ENCODE peak calls at places on chromosomes 1 and 21, in six cellular contexts. P is AG04449, N is MCF 10A, H is astrocyte of the spinal cord, D is fibroblast of lung, S is psoas muscle. C is an unnamed sample.

GRCh38 chr1:118204106-118204505 is 19.1 kb upstream of the SPAG17 start:
- DNase-seq in H (no peak), S (no peak), P (no peak), D (no peak), N (peak), C (no peak)

GRCh38 chr1:21865943-21866628 is 54.0 kb downstream of the LDLRAD2 start:
- DNase-seq in D (no peak), P (no peak), H (no peak), N (no peak), S (peak), C (no peak)

GRCh38 chr21:32771134-32771523 is 426 bp downstream of the PAXBP1 start:
- DNase-seq in P (no peak), H (peak), D (peak), N (peak), S (peak), C (peak)

GRCh38 chr1:192263436-192263835 is 53.4 kb upstream of the RGS21 start:
- DNase-seq in N (peak), H (peak), P (peak), D (peak), S (no peak), C (peak)

GRCh38 chr1:215710340-215710971 is 143.4 kb downstream of the KCTD3 start:
- DNase-seq in N (peak), P (no peak), S (no peak), D (peak), H (peak), C (no peak)

GRCh38 chr1:117284408-117285215 is 73.9 kb upstream of the VTCN1 start:
- DNase-seq in S (no peak), H (peak), P (peak), N (peak), D (peak), C (peak)

GRCh38 chr21:43034098-43034497 is 41.5 kb downstream of the CBS start:
- DNase-seq in N (no peak), H (no peak), P (no peak), D (no peak), S (no peak), C (no peak)

GRCh38 chr1:63366915-63367217 is 561 bp upstream of the ALG6 start:
- DNase-seq in P (no peak), S (no peak), H (no peak), D (no peak), N (no peak), C (no peak)

GRCh38 chr21:36535618-36536241 is 55.8 kb upstream of the CLDN14 start:
- DNase-seq in D (no peak), H (no peak), S (no peak), N (no peak), P (no peak), C (no peak)

GRCh38 chr1:47785561-47786271 is 211.5 kb downstream of the TRABD2B start:
- DNase-seq in D (no peak), H (no peak), P (no peak), N (peak), S (peak), C (no peak)

GRCh38 chr1:3313579-3313955 is 140.9 kb upstream of the ARHGEF16 start:
- DNase-seq in H (peak), D (peak), P (peak), S (peak), N (peak), C (no peak)

GRCh38 chr1:103517380-103518047 is 8.0 kb upstream of the RNPC3 start:
- DNase-seq in N (no peak), H (no peak), S (no peak), D (peak), P (no peak), C (no peak)

GRCh38 chr1:175005085-175005783 is 5.5 kb downstream of the CACYBP start:
- DNase-seq in H (peak), S (no peak), N (no peak), D (no peak), P (no peak), C (no peak)

GRCh38 chr1:73593379-73593778 is 604.6 kb downstream of the LRRIQ3 start:
- DNase-seq in D (peak), S (no peak), P (peak), H (peak), N (peak), C (peak)

GRCh38 chr1:1402081-1402900 is 3.2 kb upstream of the CCNL2 start:
- DNase-seq in D (peak), P (no peak), N (peak), S (peak), H (peak), C (no peak)

GRCh38 chr1:1299686-1300351 is 7.9 kb downstream of the ACAP3 start:
- DNase-seq in N (no peak), S (no peak), P (no peak), D (no peak), H (no peak), C (no peak)

GRCh38 chr1:212415107-212415841 is 588 bp upstream of the PACC1 start:
- DNase-seq in H (no peak), N (no peak), D (no peak), P (no peak), S (no peak), C (no peak)

GRCh38 chr1:150626150-150626549 is 3.3 kb downstream of the ENSA start:
- DNase-seq in H (no peak), N (peak), P (no peak), D (no peak), S (no peak), C (no peak)

GRCh38 chr1:66296901-66297300 is 237.1 kb upstream of the SGIP1 start:
- DNase-seq in N (no peak), D (no peak), P (no peak), H (no peak), S (no peak), C (no peak)

GRCh38 chr1:21261551-21262281 is 28.5 kb downstream of the ECE1 start:
- DNase-seq in P (peak), H (peak), S (peak), D (peak), N (peak), C (peak)

GRCh38 chr1:38433097-38433722 is 386.6 kb upstream of the POU3F1 start:
- DNase-seq in S (no peak), P (no peak), D (no peak), N (no peak), H (no peak), C (no peak)

GRCh38 chr21:35882791-35883240 is 177.5 kb downstream of the SETD4 start:
- DNase-seq in N (no peak), S (peak), H (no peak), D (peak), P (no peak), C (peak)

GRCh38 chr1:10103193-10103592 is 70.4 kb downstream of the UBE4B start:
- DNase-seq in D (no peak), P (no peak), H (no peak), S (no peak), N (no peak), C (no peak)

GRCh38 chr1:39407496-39407888 is 83.9 kb upstream of the BMP8A start:
- DNase-seq in D (no peak), H (no peak), S (no peak), P (no peak), N (no peak), C (no peak)

DNA sequence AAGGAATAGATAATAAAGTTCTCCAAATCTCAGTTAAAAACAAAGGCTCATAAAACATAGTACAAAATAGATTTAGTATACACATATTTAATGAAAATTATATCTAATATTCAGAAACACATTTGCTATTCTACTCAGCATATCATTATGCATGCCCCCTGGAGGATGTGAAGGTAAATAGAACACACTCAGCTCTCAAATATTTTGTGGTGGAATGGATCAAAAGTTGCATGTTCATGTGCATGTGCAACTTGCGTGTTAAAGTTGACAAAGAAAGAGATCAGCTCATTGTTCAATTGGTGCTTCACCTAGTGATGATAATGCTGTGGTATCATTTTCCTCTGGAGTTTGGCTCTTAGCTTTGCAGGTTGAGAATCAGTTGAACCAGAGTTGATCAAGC is 4.9 kb upstream of the ZNF644 start:
- DNase-seq in P (no peak), S (no peak), H (no peak), N (peak), D (peak), C (no peak)
- TF ChIP-seq CTCF in P (peak), S (no peak), H (peak), N (peak), D (peak), C (peak)

GRCh38 chr1:158113759-158114127 is 67.0 kb upstream of the CD1D start:
- DNase-seq in P (no peak), S (no peak), N (no peak), D (no peak), H (no peak), C (no peak)
- TF ChIP-seq CTCF in P (no peak), S (no peak), N (no peak), D (no peak), H (no peak), C (no peak)

GRCh38 chr1:114757455-114758250 is at the start of gene CSDE1:
- DNase-seq in N (peak), P (peak), H (peak), D (peak), S (peak), C (peak)
- TF ChIP-seq CTCF in N (no peak), P (peak), H (peak), D (peak), S (peak), C (peak)

DNA sequence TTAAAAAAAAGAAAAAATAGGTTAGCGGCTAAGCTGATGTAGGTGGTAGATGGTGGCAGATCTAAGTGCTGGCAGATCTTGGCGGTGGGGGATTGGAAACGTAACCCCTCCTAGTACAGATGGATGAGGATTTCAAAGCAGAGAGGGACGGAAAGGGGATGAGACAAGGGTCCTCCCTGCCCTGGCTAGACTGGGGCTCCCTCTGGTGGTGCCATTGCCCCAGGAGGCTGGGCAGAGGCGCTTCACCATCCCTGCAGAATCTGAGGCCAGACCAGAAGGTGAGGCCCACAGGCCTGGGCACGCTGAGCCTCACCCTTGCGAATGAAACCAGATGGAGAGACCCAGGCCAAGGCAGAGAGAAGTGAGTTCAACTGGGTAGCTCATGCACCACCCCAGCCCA is 7.0 kb upstream of the PLEKHA6 start:
- DNase-seq in D (no peak), S (no peak), H (no peak), N (peak), P (no peak), C (no peak)
- TF ChIP-seq CTCF in D (peak), S (peak), H (peak), N (peak), P (peak), C (peak)

DNA sequence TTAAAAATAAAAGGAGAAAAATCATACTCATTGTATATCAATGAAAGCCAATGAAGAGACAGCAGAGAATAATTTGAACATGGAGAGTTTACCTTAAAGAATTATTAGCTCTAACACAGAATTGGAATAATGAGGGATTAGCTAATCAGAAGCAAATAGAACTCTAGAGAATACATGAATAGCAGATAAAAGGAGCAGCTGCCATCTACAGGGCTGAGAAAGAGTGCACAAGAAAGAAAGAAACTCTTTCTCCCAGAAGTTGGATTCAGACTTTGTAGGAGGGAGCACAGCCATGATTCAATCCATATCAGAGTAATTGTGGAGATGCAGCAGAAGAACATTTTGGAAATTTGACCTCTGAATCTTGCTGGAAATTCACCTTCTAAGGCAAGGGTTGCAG is 1171.2 kb downstream of the PLA2G4A start:
- DNase-seq in N (peak), H (no peak), S (no peak), P (no peak), D (peak), C (no peak)
- TF ChIP-seq CTCF in N (peak), H (peak), S (no peak), P (no peak), D (no peak), C (no peak)

DNA sequence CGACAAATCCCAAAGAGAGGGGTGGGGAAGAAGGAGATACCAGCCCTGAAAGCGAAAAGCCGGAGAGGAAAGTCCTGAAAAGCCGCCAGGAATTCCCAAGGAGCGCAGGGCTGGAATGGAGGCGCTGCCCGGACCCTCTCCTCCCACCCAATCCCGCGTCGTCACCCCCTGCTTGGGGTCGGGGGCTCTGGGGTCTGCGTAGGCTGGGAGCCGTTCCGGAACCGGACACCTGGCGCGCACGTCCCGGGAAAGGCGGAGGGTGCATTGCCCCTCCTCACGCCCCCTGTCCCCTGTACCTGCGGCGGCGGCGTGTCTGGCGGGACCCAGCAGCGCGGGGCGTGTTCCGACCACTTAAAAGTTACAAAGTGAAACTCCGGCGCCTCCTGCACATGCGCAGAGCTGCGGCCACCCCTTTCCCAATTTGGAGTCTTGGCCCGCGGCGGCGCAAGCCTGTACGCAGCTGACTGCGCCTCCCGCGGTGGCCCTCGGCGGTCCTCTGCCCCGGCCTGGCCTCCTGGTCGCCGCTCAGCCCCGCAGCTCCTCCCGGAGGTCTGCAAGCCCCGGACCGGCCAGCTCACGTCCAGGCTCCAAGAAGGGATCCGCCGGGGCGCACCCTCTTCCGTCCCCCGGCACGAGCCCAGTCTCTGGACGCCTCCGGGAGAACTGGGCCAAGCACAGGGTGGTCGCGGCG is at the start of gene TMEM63A:
- DNase-seq in P (no peak), S (peak), H (peak), D (peak), N (peak), C (no peak)
- TF ChIP-seq CTCF in P (peak), S (peak), H (no peak), D (peak), N (peak), C (no peak)

GRCh38 chr1:31585736-31586365 is 9.5 kb downstream of the TINAGL1 start:
- DNase-seq in S (no peak), D (no peak), N (no peak), P (no peak), H (no peak), C (no peak)

GRCh38 chr1:31586376-31587327 is 10.3 kb downstream of the TINAGL1 start:
- DNase-seq in P (no peak), S (no peak), D (no peak), N (no peak), H (no peak), C (no peak)

GRCh38 chr1:31587720-31588423 is 11.6 kb downstream of the TINAGL1 start:
- DNase-seq in P (no peak), H (no peak), D (peak), N (peak), S (peak), C (no peak)

GRCh38 chr1:31591425-31592093 is 15.2 kb downstream of the TINAGL1 start:
- DNase-seq in P (no peak), D (no peak), S (no peak), H (peak), N (peak), C (peak)

DNA sequence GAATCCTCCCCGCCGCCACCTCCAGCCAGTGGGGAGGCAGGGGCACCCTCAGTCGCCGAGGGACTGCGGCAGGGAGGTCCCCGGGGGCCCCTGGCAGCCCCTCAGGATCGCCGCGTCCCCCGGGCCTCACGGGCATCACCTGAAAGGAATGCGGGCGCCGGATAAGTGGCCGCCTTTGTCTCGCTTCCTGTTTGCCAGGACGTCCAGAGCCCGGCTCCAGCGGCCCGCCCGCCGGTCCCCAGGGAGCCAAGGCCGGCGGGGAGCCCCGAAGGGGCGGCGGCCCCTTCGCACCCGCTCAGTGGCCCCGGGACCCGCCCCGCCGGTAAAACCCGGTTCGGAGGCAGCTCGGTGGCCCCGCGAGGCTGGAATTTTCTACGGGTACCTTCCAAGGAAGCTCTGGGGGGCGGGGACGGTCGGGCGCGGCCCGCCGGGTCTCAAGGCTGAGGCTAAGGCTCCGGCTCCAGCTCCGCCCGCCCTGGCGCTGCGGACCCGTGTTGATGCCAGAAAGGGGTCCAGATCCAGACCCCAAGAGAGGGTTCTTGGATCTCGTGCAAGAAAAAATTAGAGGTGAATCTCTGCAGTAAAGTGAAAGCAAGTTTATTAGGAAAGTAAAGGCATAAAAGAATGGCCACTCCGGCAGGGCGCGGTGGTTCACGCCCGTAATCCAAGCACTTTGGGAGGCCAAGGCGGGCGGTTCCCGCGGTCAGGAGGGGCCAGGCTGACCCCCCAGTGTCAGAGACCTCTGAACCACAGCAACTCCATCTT is 12.6 kb downstream of the TINAGL1 start:
- DNase-seq in P (no peak), S (peak), H (no peak), N (no peak), D (no peak), C (no peak)
- TF ChIP-seq CTCF in P (no peak), S (no peak), H (no peak), N (no peak), D (no peak), C (no peak)

GRCh38 chr1:197521118-197521739 is 253.2 kb downstream of the CRB1 start:
- DNase-seq in D (peak), H (peak), P (no peak), N (peak), S (no peak), C (no peak)

DNA sequence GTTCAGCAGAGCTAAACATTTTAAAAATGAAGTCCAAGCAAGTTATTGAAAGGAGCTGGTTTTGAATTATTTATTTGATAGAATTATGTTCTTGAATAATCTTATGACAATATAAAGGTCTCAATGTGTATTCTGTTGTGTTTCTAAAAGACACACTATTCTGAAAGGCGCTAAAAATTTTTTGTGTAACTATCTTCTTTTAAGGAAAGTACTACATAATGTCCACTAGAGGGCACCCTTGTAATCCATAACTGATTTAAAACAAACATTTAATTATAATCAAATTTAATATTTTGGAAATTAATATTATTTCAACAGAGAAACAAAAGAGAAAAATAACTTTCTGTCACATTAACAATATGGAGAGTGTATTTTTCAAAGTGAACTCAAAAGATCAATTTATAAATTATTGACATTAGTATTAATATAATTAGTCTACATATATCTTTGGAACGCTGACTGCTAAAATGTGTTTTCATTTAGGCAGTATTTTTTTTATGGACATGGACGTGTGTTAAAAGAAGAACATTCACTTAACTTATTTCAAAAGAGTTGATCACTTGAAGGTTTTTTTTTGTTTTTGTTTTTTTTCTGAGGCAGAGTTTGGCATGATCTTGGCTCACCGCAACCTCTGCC is 248.4 kb downstream of the DENND1B start:
- DNase-seq in H (peak), S (no peak), N (peak), P (no peak), D (peak), C (no peak)
- TF ChIP-seq CTCF in H (peak), S (peak), N (peak), P (peak), D (no peak), C (peak)

GRCh38 chr1:6412896-6413295 is 6.8 kb downstream of the HES2 start:
- DNase-seq in D (no peak), S (no peak), P (no peak), N (peak), H (no peak), C (no peak)

GRCh38 chr1:6408023-6408422 is 11.7 kb downstream of the HES2 start:
- DNase-seq in N (no peak), P (no peak), H (no peak), D (no peak), S (no peak), C (no peak)

GRCh38 chr1:6410248-6410893 is 9.3 kb downstream of the HES2 start:
- DNase-seq in N (no peak), D (no peak), S (no peak), P (no peak), H (no peak), C (no peak)

GRCh38 chr1:6409733-6410132 is 10.0 kb downstream of the HES2 start:
- DNase-seq in S (no peak), D (no peak), N (no peak), H (no peak), P (no peak), C (no peak)

DNA sequence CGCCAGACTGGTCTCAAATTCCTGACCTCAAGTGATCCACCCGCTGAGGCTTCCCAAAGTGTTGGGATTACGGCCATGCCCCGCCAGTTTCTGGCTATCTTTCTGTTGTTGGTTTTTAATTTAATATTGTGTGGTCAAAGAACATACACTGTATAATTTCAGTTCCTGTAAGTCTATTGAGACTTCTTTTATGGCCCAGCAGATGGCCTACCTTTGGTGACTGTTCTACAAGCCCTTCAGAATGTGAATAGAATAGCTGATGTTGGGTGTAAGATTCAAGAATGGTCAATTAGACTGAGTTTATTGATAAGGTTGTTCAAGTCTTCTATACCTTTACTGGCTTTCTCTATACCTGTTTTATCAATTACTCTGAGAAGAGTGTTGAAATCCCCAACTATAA is 10.7 kb downstream of the HES2 start:
- DNase-seq in S (no peak), D (no peak), H (no peak), P (no peak), N (no peak), C (no peak)
- TF ChIP-seq CTCF in S (no peak), D (no peak), H (no peak), P (no peak), N (no peak), C (no peak)

C was measured in kidney epithelial cell.